ENCODE peak calls at places on chromosomes 4 and X, in ten cellular contexts. H is ureter; B is GM13976; S is NCI-H1105 treated with DMSO at 0.1 percent for 48 hours; F is M059J; Y is sigmoid colon; A is endodermal cell; V is activated gamma-delta T cell treated with anti-CD3 and anti-CD28 coated beads, Interleukin-2, amount 50 U/mL, for 16 hours; I is T-helper 17 cell; X is GM23338. N is an unnamed sample.

GRCh38 chrX:16282209-16282608 is 114.9 kb downstream of the MAGEB17 start:
- DNase-seq in B (no peak), Y (no peak), I (no peak), X (no peak), H (no peak), V (no peak), A (no peak), S (no peak), F (no peak), N (no peak)

GRCh38 chr4:177699365-177700213 is 257.4 kb upstream of the AGA start:
- DNase-seq in V (no peak), S (no peak), F (peak; percentile 20), H (no peak), B (no peak), A (no peak), Y (no peak), I (no peak), X (no peak), N (no peak)

GRCh38 chr4:56757821-56758400 is 63.6 kb downstream of the SPINK2 start:
- DNase-seq in I (peak; percentile 9), S (no peak), Y (peak; percentile 83), B (peak; percentile 74), A (peak; percentile 95), V (peak; percentile 61), H (peak; percentile 80), X (peak; percentile 65), F (peak; percentile 96), N (no peak)

GRCh38 chrX:13376857-13377441 is 57.1 kb upstream of the ATXN3L start:
- DNase-seq in F (peak; percentile 95), X (no peak), V (no peak), H (no peak), Y (no peak), I (no peak), A (no peak), S (peak; percentile 94), B (peak; percentile 24), N (peak; percentile 7)

GRCh38 chr4:161320377-161320776 is 843.4 kb downstream of the FSTL5 start:
- DNase-seq in B (peak; percentile 11), A (peak; percentile 71), I (no peak), F (peak; percentile 16), S (peak; percentile 8), X (peak; percentile 69), V (no peak), Y (no peak), H (no peak), N (peak; percentile 35)

GRCh38 chr4:82718067-82718935 is 80.3 kb downstream of the SCD5 start:
- DNase-seq in V (no peak), Y (peak; percentile 86), S (no peak), B (no peak), F (no peak), H (no peak), I (no peak), X (no peak), A (no peak), N (no peak)

GRCh38 chrX:24153796-24154189 is 4.3 kb downstream of the ZFX start:
- DNase-seq in H (no peak), B (no peak), V (no peak), X (no peak), I (no peak), A (no peak), F (no peak), S (no peak), Y (no peak), N (no peak)

GRCh38 chr4:83255584-83255983 is 29.0 kb downstream of the COQ2 start:
- DNase-seq in Y (no peak), S (no peak), A (no peak), V (no peak), X (no peak), H (no peak), B (no peak), F (peak; percentile 92), I (no peak), N (no peak)

GRCh38 chr4:142656178-142656577 is 189.9 kb downstream of the INPP4B start:
- DNase-seq in V (no peak), F (peak; percentile 32), X (peak; percentile 54), B (no peak), Y (no peak), S (no peak), A (peak; percentile 58), I (peak; percentile 5), H (no peak), N (no peak)

GRCh38 chr4:52715255-52715897 is 35.8 kb downstream of the ERVMER34-1 start:
- DNase-seq in I (no peak), X (no peak), F (no peak), Y (no peak), V (no peak), H (no peak), S (no peak), A (no peak), B (no peak), N (no peak)

GRCh38 chr4:165199722-165200121 is 7.6 kb upstream of the KLHL2 start:
- DNase-seq in B (no peak), F (peak; percentile 85), S (no peak), A (no peak), X (no peak), V (no peak), Y (no peak), H (no peak), I (no peak), N (no peak)

GRCh38 chrX:140317462-140317861 is 187.4 kb downstream of the SOX3 start:
- DNase-seq in F (no peak), X (peak; percentile 12), A (no peak), V (no peak), Y (no peak), B (no peak), S (no peak), I (no peak), H (no peak), N (no peak)

GRCh38 chrX:66232296-66232695 is 68.2 kb downstream of the HEPH start:
- DNase-seq in S (no peak), Y (no peak), B (no peak), I (no peak), A (no peak), H (no peak), V (no peak), X (no peak), F (no peak), N (no peak)

GRCh38 chrX:24999501-24999900 is 16.3 kb downstream of the ARX start:
- DNase-seq in F (no peak), B (no peak), Y (no peak), X (no peak), A (no peak), H (no peak), I (no peak), V (no peak), S (no peak), N (no peak)

GRCh38 chr4:183098080-183098722 is 856 bp upstream of the WWC2 start:
- DNase-seq in S (no peak), V (no peak), B (peak; percentile 60), H (peak; percentile 61), F (no peak), A (no peak), Y (peak; percentile 79), X (peak; percentile 66), I (peak; percentile 5), N (no peak)

GRCh38 chr4:98639523-98639922 is 18.9 kb downstream of the TSPAN5 start:
- DNase-seq in B (no peak), A (no peak), S (no peak), Y (no peak), H (no peak), V (no peak), F (no peak), I (no peak), X (no peak), N (no peak)